ENCODE peak calls at places on chromosomes 3 and 15, in eight cellular contexts. One of them, this sample, is unnamed.

GRCh38 chr3:42195879-42196330 is 70.1 kb downstream of the CCK start:
- DNase-seq in NCI-H446 treated with DMSO at 0.1 percent for 48 hours: no peak
- DNase-seq in MM.1S: peak; percentile 83
- DNase-seq in RWPE2: no peak
- DNase-seq in SHP77 treated with DMSO at 0.1 percent for 48 hours: no peak
- DNase-seq in EL: no peak
- DNase-seq in HEK293T: no peak
- DNase-seq in HT-29: no peak
- DNase-seq in this sample: no peak

GRCh38 chr3:76310661-76311060 is 525.3 kb upstream of the ZNF717 start:
- DNase-seq in NCI-H446 treated with DMSO at 0.1 percent for 48 hours: no peak
- DNase-seq in MM.1S: no peak
- DNase-seq in RWPE2: no peak
- DNase-seq in SHP77 treated with DMSO at 0.1 percent for 48 hours: no peak
- DNase-seq in EL: no peak
- DNase-seq in HEK293T: no peak
- DNase-seq in HT-29: no peak
- DNase-seq in this sample: no peak

GRCh38 chr3:10327592-10327991 is 6.7 kb upstream of the SEC13 start:
- DNase-seq in NCI-H446 treated with DMSO at 0.1 percent for 48 hours: no peak
- DNase-seq in MM.1S: no peak
- DNase-seq in RWPE2: no peak
- DNase-seq in SHP77 treated with DMSO at 0.1 percent for 48 hours: no peak
- DNase-seq in EL: no peak
- DNase-seq in HEK293T: no peak
- DNase-seq in HT-29: no peak
- DNase-seq in this sample: no peak

GRCh38 chr3:189685854-189686253 is 54.7 kb downstream of the TP63 start:
- DNase-seq in NCI-H446 treated with DMSO at 0.1 percent for 48 hours: no peak
- DNase-seq in MM.1S: no peak
- DNase-seq in RWPE2: no peak
- DNase-seq in SHP77 treated with DMSO at 0.1 percent for 48 hours: no peak
- DNase-seq in EL: peak; percentile 85
- DNase-seq in HEK293T: no peak
- DNase-seq in HT-29: no peak
- DNase-seq in this sample: no peak

GRCh38 chr3:100210777-100211145 is 50.0 kb upstream of the TBC1D23 start:
- DNase-seq in NCI-H446 treated with DMSO at 0.1 percent for 48 hours: no peak
- DNase-seq in MM.1S: peak; percentile 36
- DNase-seq in RWPE2: no peak
- DNase-seq in SHP77 treated with DMSO at 0.1 percent for 48 hours: no peak
- DNase-seq in EL: peak; percentile 58
- DNase-seq in HEK293T: no peak
- DNase-seq in HT-29: no peak
- DNase-seq in this sample: no peak

GRCh38 chr15:34327906-34328305 is 9.7 kb downstream of the SLC12A6 start:
- DNase-seq in NCI-H446 treated with DMSO at 0.1 percent for 48 hours: no peak
- DNase-seq in MM.1S: peak; percentile 62
- DNase-seq in RWPE2: no peak
- DNase-seq in SHP77 treated with DMSO at 0.1 percent for 48 hours: no peak
- DNase-seq in EL: no peak
- DNase-seq in HEK293T: no peak
- DNase-seq in HT-29: no peak
- DNase-seq in this sample: no peak

GRCh38 chr15:30985081-30985531 is 6.3 kb downstream of the MTMR10 start:
- DNase-seq in NCI-H446 treated with DMSO at 0.1 percent for 48 hours: no peak
- DNase-seq in MM.1S: no peak
- DNase-seq in RWPE2: no peak
- DNase-seq in SHP77 treated with DMSO at 0.1 percent for 48 hours: no peak
- DNase-seq in EL: peak; percentile 56
- DNase-seq in HEK293T: no peak
- DNase-seq in HT-29: no peak
- DNase-seq in this sample: no peak

GRCh38 chr15:47184405-47185221 is 532.7 kb upstream of the SEMA6D start:
- DNase-seq in NCI-H446 treated with DMSO at 0.1 percent for 48 hours: peak; percentile 56
- DNase-seq in MM.1S: peak; percentile 31
- DNase-seq in RWPE2: peak; percentile 57
- DNase-seq in SHP77 treated with DMSO at 0.1 percent for 48 hours: no peak
- DNase-seq in EL: peak; percentile 1
- DNase-seq in HEK293T: peak; percentile 18
- DNase-seq in HT-29: no peak
- DNase-seq in this sample: peak; percentile 35

GRCh38 chr3:67064105-67064504 is 66.0 kb downstream of the KBTBD8 start:
- DNase-seq in NCI-H446 treated with DMSO at 0.1 percent for 48 hours: no peak
- DNase-seq in MM.1S: no peak
- DNase-seq in RWPE2: no peak
- DNase-seq in SHP77 treated with DMSO at 0.1 percent for 48 hours: no peak
- DNase-seq in EL: no peak
- DNase-seq in HEK293T: no peak
- DNase-seq in HT-29: no peak
- DNase-seq in this sample: no peak

GRCh38 chr3:129228891-129229585 is 20.4 kb upstream of the COPG1 start:
- DNase-seq in NCI-H446 treated with DMSO at 0.1 percent for 48 hours: no peak
- DNase-seq in MM.1S: no peak
- DNase-seq in RWPE2: no peak
- DNase-seq in SHP77 treated with DMSO at 0.1 percent for 48 hours: no peak
- DNase-seq in EL: peak; percentile 87
- DNase-seq in HEK293T: no peak
- DNase-seq in HT-29: peak; percentile 47
- DNase-seq in this sample: no peak

GRCh38 chr3:172397716-172398405 is 50.4 kb downstream of the GHSR start:
- DNase-seq in NCI-H446 treated with DMSO at 0.1 percent for 48 hours: no peak
- DNase-seq in MM.1S: no peak
- DNase-seq in RWPE2: no peak
- DNase-seq in SHP77 treated with DMSO at 0.1 percent for 48 hours: no peak
- DNase-seq in EL: no peak
- DNase-seq in HEK293T: no peak
- DNase-seq in HT-29: no peak
- DNase-seq in this sample: no peak

GRCh38 chr15:95946946-95947345 is 383.6 kb upstream of the NR2F2 start:
- DNase-seq in NCI-H446 treated with DMSO at 0.1 percent for 48 hours: no peak
- DNase-seq in MM.1S: no peak
- DNase-seq in RWPE2: no peak
- DNase-seq in SHP77 treated with DMSO at 0.1 percent for 48 hours: no peak
- DNase-seq in EL: no peak
- DNase-seq in HEK293T: no peak
- DNase-seq in HT-29: no peak
- DNase-seq in this sample: no peak

GRCh38 chr3:68973635-68974034 is 39.8 kb downstream of the EOGT start:
- DNase-seq in NCI-H446 treated with DMSO at 0.1 percent for 48 hours: no peak
- DNase-seq in MM.1S: no peak
- DNase-seq in RWPE2: no peak
- DNase-seq in SHP77 treated with DMSO at 0.1 percent for 48 hours: no peak
- DNase-seq in EL: no peak
- DNase-seq in HEK293T: no peak
- DNase-seq in HT-29: no peak
- DNase-seq in this sample: no peak

GRCh38 chr3:47910777-47911440 is 105.3 kb downstream of the MAP4 start:
- DNase-seq in NCI-H446 treated with DMSO at 0.1 percent for 48 hours: no peak
- DNase-seq in MM.1S: no peak
- DNase-seq in RWPE2: peak; percentile 58
- DNase-seq in SHP77 treated with DMSO at 0.1 percent for 48 hours: no peak
- DNase-seq in EL: peak; percentile 95
- DNase-seq in HEK293T: no peak
- DNase-seq in HT-29: no peak
- DNase-seq in this sample: no peak

GRCh38 chr3:182620715-182621434 is 172.4 kb upstream of the ATP11B start:
- DNase-seq in NCI-H446 treated with DMSO at 0.1 percent for 48 hours: no peak
- DNase-seq in MM.1S: peak; percentile 34
- DNase-seq in RWPE2: no peak
- DNase-seq in SHP77 treated with DMSO at 0.1 percent for 48 hours: no peak
- DNase-seq in EL: no peak
- DNase-seq in HEK293T: no peak
- DNase-seq in HT-29: no peak
- DNase-seq in this sample: no peak

GRCh38 chr15:29556385-29556784 is 265.9 kb downstream of the TJP1 start:
- DNase-seq in NCI-H446 treated with DMSO at 0.1 percent for 48 hours: no peak
- DNase-seq in MM.1S: no peak
- DNase-seq in RWPE2: no peak
- DNase-seq in SHP77 treated with DMSO at 0.1 percent for 48 hours: no peak
- DNase-seq in EL: no peak
- DNase-seq in HEK293T: no peak
- DNase-seq in HT-29: no peak
- DNase-seq in this sample: no peak

GRCh38 chr3:133881987-133882825 is 13.5 kb downstream of the RAB6B start:
- DNase-seq in NCI-H446 treated with DMSO at 0.1 percent for 48 hours: no peak
- DNase-seq in MM.1S: no peak
- DNase-seq in RWPE2: no peak
- DNase-seq in SHP77 treated with DMSO at 0.1 percent for 48 hours: no peak
- DNase-seq in EL: no peak
- DNase-seq in HEK293T: no peak
- DNase-seq in HT-29: peak; percentile 22
- DNase-seq in this sample: no peak

GRCh38 chr3:133448478-133449122 is 48.7 kb downstream of the BFSP2 start:
- DNase-seq in NCI-H446 treated with DMSO at 0.1 percent for 48 hours: no peak
- DNase-seq in MM.1S: peak; percentile 90
- DNase-seq in RWPE2: no peak
- DNase-seq in SHP77 treated with DMSO at 0.1 percent for 48 hours: no peak
- DNase-seq in EL: no peak
- DNase-seq in HEK293T: no peak
- DNase-seq in HT-29: no peak
- DNase-seq in this sample: no peak

GRCh38 chr15:42158941-42159340 is 2.5 kb upstream of the PLA2G4F start:
- DNase-seq in NCI-H446 treated with DMSO at 0.1 percent for 48 hours: no peak
- DNase-seq in MM.1S: no peak
- DNase-seq in RWPE2: peak; percentile 47
- DNase-seq in SHP77 treated with DMSO at 0.1 percent for 48 hours: no peak
- DNase-seq in EL: no peak
- DNase-seq in HEK293T: no peak
- DNase-seq in HT-29: no peak
- DNase-seq in this sample: no peak

GRCh38 chr15:63075072-63075995 is 32.8 kb downstream of the TPM1 start:
- DNase-seq in NCI-H446 treated with DMSO at 0.1 percent for 48 hours: no peak
- DNase-seq in MM.1S: no peak
- DNase-seq in RWPE2: no peak
- DNase-seq in SHP77 treated with DMSO at 0.1 percent for 48 hours: no peak
- DNase-seq in EL: no peak
- DNase-seq in HEK293T: no peak
- DNase-seq in HT-29: no peak
- DNase-seq in this sample: no peak